ENCODE peak calls at places on chromosomes 6 and 20, in six cellular contexts. Z is OCI-LY7, I is PC-3, J is GM23248, H is HCT116, Q is MM.1S. F is an unnamed sample. For H3K9me2, the result is how much of the 10 kb centered on the place peaks cover.

GRCh38 chr20:64237316-64237715 is 18.2 kb upstream of the PCMTD2 start:
- DNase-seq in Z (no peak), I (no peak), J (no peak), H (no peak), Q (no peak), F (no peak)

GRCh38 chr6:25389501-25389900 is 110.3 kb downstream of the CARMIL1 start:
- DNase-seq in Z (no peak), I (peak), J (peak), H (no peak), Q (no peak), F (no peak)

GRCh38 chr6:151436300-151436699 is 15.6 kb downstream of the RMND1 start:
- DNase-seq in Z (no peak), I (no peak), J (peak), H (no peak), Q (no peak), F (no peak)

GRCh38 chr6:158060447-158061360 is 79.0 kb downstream of the SYNJ2 start:
- DNase-seq in Z (no peak), I (peak), J (peak), H (no peak), Q (no peak), F (peak)

GRCh38 chr6:105209950-105210706 is 30.3 kb upstream of the POPDC3 start:
- DNase-seq in Z (no peak), I (peak), J (peak), H (peak), Q (no peak), F (no peak)

GRCh38 chr6:113347420-113347819 is 509.7 kb upstream of the MARCKS start:
- DNase-seq in Z (no peak), I (peak), J (peak), H (no peak), Q (no peak), F (no peak)

GRCh38 chr6:147459772-147460171 is 48.7 kb upstream of the SAMD5 start:
- DNase-seq in Z (no peak), I (no peak), J (no peak), H (no peak), Q (no peak), F (no peak)

GRCh38 chr20:22575087-22575721 is 9.2 kb downstream of the FOXA2 start:
- DNase-seq in Z (no peak), I (peak), J (no peak), H (no peak), Q (no peak), F (no peak)

GRCh38 chr6:75551367-75551952 is 50.2 kb upstream of the SENP6 start:
- DNase-seq in Z (no peak), I (no peak), J (no peak), H (no peak), Q (peak), F (no peak)

GRCh38 chr6:79373880-79374279 is 139.4 kb upstream of the HMGN3 start:
- DNase-seq in Z (no peak), I (peak), J (no peak), H (no peak), Q (no peak), F (no peak)

GRCh38 chr20:56587307-56588108 is 41.6 kb upstream of the TFAP2C start:
- DNase-seq in Z (no peak), I (peak), J (no peak), H (no peak), Q (no peak), F (no peak)

GRCh38 chr6:24402697-24403500 is at the start of gene MRS2:
- DNase-seq in Z (no peak), I (peak), J (peak), H (peak), Q (peak), F (peak)

GRCh38 chr6:141610741-141611140 is 522.0 kb upstream of the GJE1 start:
- DNase-seq in Z (no peak), I (peak), J (peak), H (peak), Q (no peak), F (peak)

GRCh38 chr20:21554985-21555384 is 41.1 kb upstream of the NKX2-2 start:
- DNase-seq in Z (no peak), I (no peak), J (no peak), H (no peak), Q (no peak), F (no peak)

GRCh38 chr20:60058869-60059268 is 100.6 kb downstream of the CDH26 start:
- DNase-seq in Z (no peak), I (no peak), J (no peak), H (no peak), Q (no peak), F (no peak)

GRCh38 chr6:71879016-71879415 is 7.3 kb upstream of the RIMS1 start:
- DNase-seq in Z (no peak), I (no peak), J (peak), H (no peak), Q (no peak), F (no peak)

GRCh38 chr6:32413427-32414047 is 6.6 kb upstream of the BTNL2 start:
- DNase-seq in Z (peak), I (peak), J (peak), H (peak), Q (peak), F (peak)

GRCh38 chr20:57246008-57246407 is 20.4 kb downstream of the BMP7 start:
- DNase-seq in Z (no peak), I (no peak), J (no peak), H (no peak), Q (no peak), F (no peak)

GRCh38 chr20:5268449-5268848 is 48.3 kb downstream of the PROKR2 start:
- DNase-seq in Z (no peak), I (peak), J (no peak), H (no peak), Q (no peak), F (no peak)

GRCh38 chr20:62367136-62367482 is at the start of gene LAMA5:
- DNase-seq in Z (peak), I (peak), J (peak), H (no peak), Q (peak), F (peak)
- H3K9me2 ChIP-seq in Z (under half), I (under half), J (under half), H (under half), Q (under half), F (under half)

GRCh38 chr6:108619431-108620197 is 58.9 kb downstream of the FOXO3 start:
- DNase-seq in Z (peak), I (peak), J (peak), H (no peak), Q (no peak), F (no peak)
- H3K27ac ChIP-seq in Z (no peak), I (no peak), J (no peak), H (no peak), Q (peak), F (no peak)

DNA sequence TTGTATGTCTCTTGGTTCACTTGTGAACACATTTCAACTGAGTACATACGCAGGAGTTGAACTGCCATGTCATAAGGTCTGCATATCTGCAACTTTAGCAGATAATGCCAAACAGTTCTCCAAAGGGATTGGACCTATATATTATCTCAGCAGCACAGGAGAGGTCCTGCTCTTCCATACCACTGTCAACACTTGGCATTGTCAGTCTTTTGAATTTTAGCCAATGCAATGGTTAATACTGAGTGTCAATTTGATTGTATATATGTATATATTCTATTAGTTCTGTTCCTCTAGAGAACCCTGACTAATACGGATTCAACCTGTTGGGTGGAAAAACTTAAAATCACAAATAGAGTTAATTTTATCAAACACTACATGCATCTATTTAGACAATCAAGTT is 26.1 kb upstream of the ARHGAP18 start:
- DNase-seq in Z (no peak), I (no peak), J (no peak), H (no peak), Q (no peak), F (no peak)
- H3K9me2 ChIP-seq in Z (under half), I (under half), J (under half), H (under half), Q (under half), F (under half)

GRCh38 chr6:16719488-16719887 is 41.8 kb downstream of the ATXN1 start:
- DNase-seq in Z (no peak), I (no peak), J (no peak), H (no peak), Q (no peak), F (no peak)

GRCh38 chr6:16720861-16721260 is 40.4 kb downstream of the ATXN1 start:
- DNase-seq in Z (no peak), I (no peak), J (no peak), H (no peak), Q (no peak), F (no peak)

GRCh38 chr6:16717275-16717942 is 43.9 kb downstream of the ATXN1 start:
- DNase-seq in Z (no peak), I (no peak), J (no peak), H (no peak), Q (no peak), F (no peak)

GRCh38 chr6:16716450-16716858 is 44.8 kb downstream of the ATXN1 start:
- DNase-seq in Z (no peak), I (no peak), J (no peak), H (no peak), Q (no peak), F (no peak)

DNA sequence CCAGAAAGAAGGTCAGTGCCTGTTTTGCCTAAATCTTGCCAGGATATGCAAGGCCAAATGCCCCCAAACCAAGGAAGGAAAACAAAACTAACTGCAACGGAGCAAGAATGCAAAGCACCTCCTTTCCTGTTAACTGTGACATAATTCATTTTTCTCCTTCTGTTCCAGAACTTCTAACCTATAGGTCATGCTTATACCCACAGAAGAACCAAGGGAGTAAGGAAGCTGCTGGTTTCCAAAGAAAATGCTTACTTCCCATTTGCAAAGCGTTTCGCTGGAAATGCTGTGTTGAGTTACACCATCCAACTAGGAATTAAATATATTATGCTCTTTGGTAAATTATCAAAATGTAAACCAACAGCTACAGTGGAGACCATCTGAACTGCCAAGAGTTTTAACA is 43.0 kb downstream of the ATXN1 start:
- DNase-seq in Z (no peak), I (no peak), J (no peak), H (no peak), Q (no peak), F (no peak)
- H3K27ac ChIP-seq in Z (no peak), I (peak), J (no peak), H (no peak), Q (no peak), F (no peak)

DNA sequence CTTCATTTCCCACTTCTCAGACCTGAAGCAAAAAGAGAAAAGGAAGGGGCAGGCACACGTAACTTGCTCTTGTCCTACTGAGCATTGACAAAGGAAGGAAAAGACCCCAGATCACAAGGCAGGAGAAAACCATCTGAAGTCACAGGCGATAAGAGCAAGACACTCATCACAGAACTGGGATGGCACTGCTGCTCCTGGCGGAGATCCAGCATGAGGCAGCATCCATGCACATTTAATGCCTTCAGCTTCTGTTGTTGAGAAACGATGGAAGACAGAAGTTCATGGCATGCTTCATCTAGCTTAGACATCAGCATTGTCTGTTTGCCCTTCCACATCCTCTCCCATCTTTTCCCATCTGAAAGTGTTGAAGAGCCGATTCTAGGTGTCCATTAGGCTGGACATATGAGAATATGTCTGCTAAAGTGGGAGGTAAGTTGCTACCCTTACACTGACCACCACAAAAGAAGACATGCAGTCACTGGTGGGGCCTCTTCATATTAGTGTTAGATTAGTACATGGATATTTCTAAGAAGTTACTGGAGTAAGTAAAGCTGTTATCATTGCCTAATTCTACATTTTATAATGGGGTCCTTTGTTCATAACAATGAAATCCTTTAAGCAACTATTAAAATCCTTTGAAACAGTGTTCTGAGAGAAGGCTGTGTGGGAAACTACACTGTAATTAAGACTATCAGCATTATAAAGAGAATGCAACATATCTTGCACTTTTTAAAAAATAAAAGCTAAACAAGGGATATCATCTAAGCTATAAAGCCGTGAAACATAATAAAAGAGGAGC is 618.5 kb downstream of the C6orf118 start:
- DNase-seq in Z (no peak), I (no peak), J (no peak), H (no peak), Q (no peak), F (no peak)
- H3K9me2 ChIP-seq in Z (under half), I (under half), J (under half), H (under half), Q (under half), F (under half)

DNA sequence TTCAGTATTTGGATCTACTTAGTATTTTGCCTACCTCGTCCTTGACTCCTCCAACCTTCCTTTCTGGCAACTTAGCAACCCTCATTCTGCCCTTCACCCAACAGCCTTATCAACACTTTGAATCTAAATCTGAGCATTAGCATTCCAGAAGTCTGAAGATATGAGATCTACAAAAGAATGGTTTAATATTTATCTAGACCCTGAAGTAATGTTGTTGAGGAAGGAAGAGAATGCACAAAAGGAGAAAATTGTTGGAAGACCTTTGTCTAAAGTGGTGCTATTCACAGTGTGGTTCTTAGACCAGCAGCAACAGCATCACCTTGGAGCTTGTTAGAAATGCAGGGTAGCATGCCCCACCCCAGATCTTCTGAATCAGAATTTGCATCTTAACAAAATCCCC is 198.2 kb upstream of the PLCB4 start:
- DNase-seq in Z (no peak), I (no peak), J (no peak), H (no peak), Q (no peak), F (no peak)
- H3K27ac ChIP-seq in Z (no peak), I (no peak), J (no peak), H (no peak), Q (no peak), F (no peak)

GRCh38 chr6:15357832-15358231 is 112.0 kb downstream of the JARID2 start:
- DNase-seq in Z (no peak), I (no peak), J (no peak), H (no peak), Q (no peak), F (no peak)

GRCh38 chr6:15362274-15363160 is 116.6 kb downstream of the JARID2 start:
- DNase-seq in Z (no peak), I (no peak), J (no peak), H (no peak), Q (peak), F (no peak)

GRCh38 chr6:15358579-15359327 is 112.9 kb downstream of the JARID2 start:
- DNase-seq in Z (peak), I (peak), J (no peak), H (no peak), Q (no peak), F (no peak)

GRCh38 chr6:15359335-15359862 is 113.5 kb downstream of the JARID2 start:
- DNase-seq in Z (no peak), I (no peak), J (peak), H (no peak), Q (no peak), F (no peak)

DNA sequence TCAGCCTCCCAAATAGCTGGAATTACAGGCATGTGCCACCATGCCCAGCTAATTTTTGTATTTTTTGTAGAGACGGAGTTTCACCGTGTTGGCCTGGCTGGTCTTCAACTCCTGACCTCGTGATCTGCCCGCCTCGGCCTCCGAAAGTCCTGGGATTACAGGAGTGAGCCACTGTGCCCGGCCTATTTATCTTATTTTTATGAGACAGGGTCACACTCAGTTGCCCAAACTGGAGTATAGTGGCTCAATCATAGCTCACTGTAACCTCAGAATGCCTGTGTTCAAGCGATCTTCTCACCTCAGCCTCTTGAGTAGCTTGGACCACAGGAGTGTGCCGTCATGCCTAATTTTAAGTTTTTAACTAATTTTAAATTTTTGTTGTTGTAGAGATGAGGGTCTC is 114.4 kb downstream of the JARID2 start:
- DNase-seq in Z (no peak), I (no peak), J (no peak), H (no peak), Q (no peak), F (no peak)
- H3K9me2 ChIP-seq in Z (under half), I (under half), J (under half), H (under half), Q (under half), F (under half)

GRCh38 chr6:42375905-42376304 is 75.8 kb downstream of the TRERF1 start:
- DNase-seq in Z (no peak), I (no peak), J (no peak), H (no peak), Q (no peak), F (no peak)
- H3K27ac ChIP-seq in Z (no peak), I (no peak), J (no peak), H (no peak), Q (no peak), F (no peak)

DNA sequence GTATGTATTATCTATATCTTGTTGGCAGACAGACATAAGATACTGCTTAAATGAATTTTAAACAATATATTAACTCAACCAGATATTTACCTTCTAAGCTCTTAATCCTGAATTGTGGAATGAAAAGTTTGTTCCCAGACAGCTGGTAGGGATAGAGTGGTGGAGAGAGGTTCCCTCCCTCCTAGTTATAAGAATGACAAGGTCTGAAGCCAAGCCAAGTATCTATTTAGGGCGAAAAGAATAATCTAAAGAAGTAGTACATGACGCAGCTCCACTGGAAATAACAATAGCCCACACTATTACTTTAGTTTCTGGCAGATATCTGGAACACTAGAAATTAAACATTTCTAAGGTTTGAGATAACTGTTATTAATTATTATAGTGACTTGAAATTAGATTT is 104.3 kb downstream of the AHI1 start:
- DNase-seq in Z (no peak), I (no peak), J (no peak), H (no peak), Q (no peak), F (no peak)
- H3K9me2 ChIP-seq in Z (under half), I (under half), J (under half), H (under half), Q (under half), F (under half)

GRCh38 chr20:50320910-50321796 is 130.5 kb downstream of the CEBPB start:
- DNase-seq in Z (no peak), I (peak), J (peak), H (peak), Q (no peak), F (peak)
- H3K27ac ChIP-seq in Z (no peak), I (peak), J (peak), H (peak), Q (no peak), F (no peak)

F was measured in GM23338.